ENCODE peak calls at places on chromosome 1, in ten cellular contexts. U, D, N, M, B, Y, I, S, K and J are unnamed samples.

GRCh38 chr1:119286587-119287181 is 81.9 kb upstream of the HAO2 start:
- DNase-seq in M (no peak), B (no peak), N (no peak), S (no peak), U (peak), I (peak), Y (no peak), D (no peak), K (peak), J (no peak)

GRCh38 chr1:218304281-218305039 is 19.4 kb downstream of the RRP15 start:
- DNase-seq in U (no peak), I (no peak), N (no peak), D (no peak), B (no peak), Y (no peak), K (no peak), M (no peak), S (no peak), J (no peak)

GRCh38 chr1:234716907-234717375 is 107.0 kb upstream of the IRF2BP2 start:
- DNase-seq in N (no peak), M (no peak), B (peak), K (no peak), I (peak), D (no peak), Y (no peak), U (no peak), S (no peak), J (no peak)

GRCh38 chr1:150484431-150484830 is 2.8 kb upstream of the TARS2 start:
- DNase-seq in N (no peak), B (peak), I (no peak), S (peak), K (no peak), U (no peak), D (no peak), Y (no peak), M (no peak), J (no peak)

GRCh38 chr1:176567190-176567794 is 104.3 kb downstream of the PAPPA2 start:
- DNase-seq in U (no peak), S (no peak), M (no peak), N (no peak), B (no peak), D (no peak), K (no peak), Y (no peak), I (no peak), J (no peak)

GRCh38 chr1:211648336-211648735 is 27.1 kb downstream of the NEK2 start:
- DNase-seq in D (no peak), Y (peak), B (no peak), S (peak), U (no peak), I (peak), N (no peak), M (no peak), K (no peak), J (no peak)

GRCh38 chr1:109267743-109268300 is 15.1 kb downstream of the PSRC1 start:
- DNase-seq in N (no peak), S (no peak), Y (no peak), K (no peak), I (no peak), M (no peak), D (no peak), U (no peak), B (no peak), J (no peak)

GRCh38 chr1:49226758-49227157 is 450.1 kb upstream of the BEND5 start:
- DNase-seq in I (no peak), M (no peak), D (no peak), N (no peak), U (no peak), B (no peak), Y (no peak), S (no peak), K (no peak), J (no peak)

GRCh38 chr1:243286409-243287127 is 30.7 kb downstream of the SDCCAG8 start:
- DNase-seq in I (no peak), Y (no peak), D (no peak), S (no peak), M (no peak), B (no peak), K (no peak), N (no peak), U (no peak), J (no peak)

GRCh38 chr1:1540015-1540816 is at the start of gene TMEM240:
- DNase-seq in N (peak), M (no peak), D (peak), I (peak), U (no peak), B (peak), S (no peak), Y (peak), K (peak), J (no peak)

GRCh38 chr1:183159960-183160359 is 26.1 kb upstream of the LAMC2 start:
- DNase-seq in I (peak), K (no peak), N (no peak), M (no peak), U (no peak), D (no peak), B (no peak), S (peak), Y (no peak), J (no peak)

GRCh38 chr1:191831572-191831971 is 326.7 kb upstream of the RGS18 start:
- DNase-seq in S (no peak), U (peak), N (no peak), I (no peak), B (no peak), M (no peak), K (no peak), Y (no peak), D (no peak), J (no peak)

GRCh38 chr1:109156916-109157385 is 43.0 kb downstream of the ELAPOR1 start:
- DNase-seq in B (no peak), K (no peak), N (no peak), M (no peak), I (no peak), Y (no peak), S (no peak), D (no peak), U (no peak), J (no peak)

GRCh38 chr1:1355376-1355775 is 3.0 kb downstream of the MXRA8 start:
- DNase-seq in M (no peak), U (no peak), Y (no peak), N (no peak), B (no peak), K (no peak), I (peak), D (no peak), S (no peak), J (no peak)

GRCh38 chr1:94714152-94714551 is 106.0 kb upstream of the SLC44A3 start:
- DNase-seq in Y (no peak), B (no peak), U (no peak), K (no peak), M (no peak), S (no peak), D (no peak), I (no peak), N (no peak), J (no peak)
- H3K27ac ChIP-seq in Y (no peak), B (peak), U (no peak), K (no peak), M (no peak), S (peak), D (no peak), I (peak), N (peak), J (no peak)

GRCh38 chr1:213939888-213940287 is 47.9 kb upstream of the PROX1 start:
- DNase-seq in N (no peak), S (no peak), K (no peak), Y (no peak), B (no peak), M (no peak), U (no peak), D (no peak), I (no peak), J (no peak)

GRCh38 chr1:213938776-213939175 is 49.0 kb upstream of the PROX1 start:
- DNase-seq in I (no peak), M (no peak), Y (no peak), U (no peak), K (no peak), N (no peak), D (no peak), B (no peak), S (no peak), J (no peak)

GRCh38 chr1:213931804-213932203 is 56.0 kb upstream of the PROX1 start:
- DNase-seq in I (no peak), M (no peak), B (no peak), U (no peak), K (peak), Y (no peak), N (no peak), D (no peak), S (no peak), J (no peak)

GRCh38 chr1:213936571-213936970 is 51.2 kb upstream of the PROX1 start:
- DNase-seq in S (no peak), M (no peak), N (no peak), Y (no peak), I (no peak), D (no peak), U (no peak), K (no peak), B (no peak), J (no peak)

DNA sequence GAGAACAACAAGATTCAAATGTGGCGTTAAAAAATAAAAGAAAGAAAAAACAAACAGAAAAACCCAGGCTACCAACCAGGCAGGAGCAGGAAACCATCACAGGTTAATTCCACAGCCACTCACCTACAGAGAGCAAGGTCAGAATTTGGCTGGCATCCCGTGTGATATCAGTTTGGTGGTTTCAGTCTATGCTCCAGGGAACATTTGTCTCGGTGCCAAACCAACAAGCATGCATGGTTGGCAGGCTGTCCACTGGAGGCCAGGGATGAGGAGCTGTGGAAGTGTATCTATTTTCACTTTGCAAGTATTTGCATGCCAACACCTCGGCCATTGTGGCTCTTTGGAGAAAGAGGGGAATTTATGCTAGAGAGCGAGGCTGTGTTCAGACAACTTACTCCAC is 53.1 kb upstream of the PROX1 start:
- DNase-seq in Y (peak), D (no peak), B (no peak), M (no peak), K (no peak), U (no peak), I (no peak), S (peak), N (no peak), J (no peak)
- H3K27ac ChIP-seq in Y (peak), D (no peak), B (no peak), M (no peak), K (no peak), U (no peak), I (no peak), S (no peak), N (no peak), J (no peak)

GRCh38 chr1:219554109-219554508 is 58.8 kb downstream of the ZC3H11B start:
- DNase-seq in B (no peak), N (no peak), U (no peak), K (no peak), D (no peak), M (no peak), Y (no peak), S (no peak), I (no peak), J (no peak)

GRCh38 chr1:219560856-219561255 is 52.0 kb downstream of the ZC3H11B start:
- DNase-seq in N (no peak), K (no peak), Y (no peak), S (no peak), D (no peak), U (no peak), M (no peak), I (no peak), B (no peak), J (no peak)

GRCh38 chr1:219555031-219555667 is 57.8 kb downstream of the ZC3H11B start:
- DNase-seq in Y (no peak), B (no peak), M (no peak), U (no peak), I (peak), N (no peak), K (peak), D (no peak), S (peak), J (no peak)

GRCh38 chr1:219550171-219550570 is 62.7 kb downstream of the ZC3H11B start:
- DNase-seq in I (no peak), U (no peak), M (no peak), K (no peak), B (no peak), D (no peak), N (peak), S (no peak), Y (no peak), J (no peak)

DNA sequence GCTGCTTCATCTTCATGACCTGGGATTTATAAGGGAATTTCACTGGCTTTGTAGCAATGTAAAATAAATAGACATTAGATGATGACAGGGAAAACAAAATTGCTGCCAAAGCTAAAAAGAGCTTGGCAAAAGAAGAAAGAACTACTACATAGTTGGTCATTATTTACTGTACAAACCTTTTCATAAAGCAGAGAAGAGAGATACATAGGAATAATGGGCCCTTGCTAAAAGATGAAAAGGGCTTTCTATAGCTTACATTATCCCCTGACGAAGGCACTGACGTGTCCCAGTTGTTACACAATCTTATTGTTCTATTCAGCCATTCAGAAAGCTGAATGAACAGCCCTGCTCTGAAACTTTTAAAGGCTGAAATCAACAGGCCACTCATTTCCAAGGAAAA is 57.1 kb downstream of the ZC3H11B start:
- DNase-seq in M (no peak), I (peak), D (no peak), N (peak), K (no peak), U (no peak), B (no peak), Y (no peak), S (no peak), J (no peak)
- H3K27ac ChIP-seq in M (peak), I (peak), D (no peak), N (no peak), K (no peak), U (no peak), B (peak), Y (no peak), S (peak), J (no peak)

DNA sequence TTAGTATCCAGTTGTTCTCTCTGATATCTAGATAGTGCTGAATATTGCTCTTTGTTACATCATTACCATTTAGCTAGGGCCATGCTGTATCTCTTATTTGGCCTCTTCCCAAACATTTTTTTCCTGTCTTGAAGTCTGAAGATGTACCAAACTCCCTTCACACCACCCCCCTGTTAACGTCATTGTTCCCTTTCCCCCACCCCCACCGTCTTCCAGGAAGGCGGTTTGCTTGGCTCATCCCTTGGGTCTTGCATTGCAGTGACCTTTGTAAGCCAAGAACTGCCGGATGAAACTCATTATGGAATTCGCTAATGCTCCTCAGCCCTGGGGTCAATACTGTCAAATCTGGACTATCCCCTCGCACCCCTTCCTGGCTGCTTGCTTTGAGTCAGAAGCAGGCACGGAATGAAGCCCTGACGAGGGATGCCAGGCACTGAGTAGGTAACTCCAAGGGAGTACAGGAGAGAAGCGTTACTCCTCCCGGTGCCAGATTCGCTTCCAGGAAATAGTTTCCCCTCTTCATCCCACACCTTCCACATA is 283.1 kb downstream of the TM2D1 start:
- DNase-seq in I (no peak), U (no peak), Y (no peak), S (no peak), K (no peak), D (no peak), M (no peak), N (peak), B (no peak), J (no peak)
- H3K27ac ChIP-seq in I (no peak), U (no peak), Y (no peak), S (no peak), K (no peak), D (no peak), M (no peak), N (peak), B (peak), J (no peak)

GRCh38 chr1:115544131-115544530 is 97.6 kb upstream of the VANGL1 start:
- DNase-seq in K (no peak), Y (no peak), N (no peak), D (no peak), U (no peak), M (no peak), S (no peak), B (no peak), I (no peak), J (no peak)

GRCh38 chr1:115545791-115546733 is 95.7 kb upstream of the VANGL1 start:
- DNase-seq in S (peak), M (no peak), D (no peak), I (peak), K (peak), Y (no peak), N (peak), B (no peak), U (no peak), J (peak)

GRCh38 chr1:115543247-115543646 is 98.5 kb upstream of the VANGL1 start:
- DNase-seq in N (no peak), S (no peak), Y (no peak), U (no peak), M (no peak), D (no peak), I (no peak), K (no peak), B (no peak), J (no peak)

GRCh38 chr1:115546846-115547245 is 94.9 kb upstream of the VANGL1 start:
- DNase-seq in N (no peak), I (no peak), K (no peak), S (no peak), U (no peak), M (no peak), B (no peak), Y (no peak), D (no peak), J (no peak)

DNA sequence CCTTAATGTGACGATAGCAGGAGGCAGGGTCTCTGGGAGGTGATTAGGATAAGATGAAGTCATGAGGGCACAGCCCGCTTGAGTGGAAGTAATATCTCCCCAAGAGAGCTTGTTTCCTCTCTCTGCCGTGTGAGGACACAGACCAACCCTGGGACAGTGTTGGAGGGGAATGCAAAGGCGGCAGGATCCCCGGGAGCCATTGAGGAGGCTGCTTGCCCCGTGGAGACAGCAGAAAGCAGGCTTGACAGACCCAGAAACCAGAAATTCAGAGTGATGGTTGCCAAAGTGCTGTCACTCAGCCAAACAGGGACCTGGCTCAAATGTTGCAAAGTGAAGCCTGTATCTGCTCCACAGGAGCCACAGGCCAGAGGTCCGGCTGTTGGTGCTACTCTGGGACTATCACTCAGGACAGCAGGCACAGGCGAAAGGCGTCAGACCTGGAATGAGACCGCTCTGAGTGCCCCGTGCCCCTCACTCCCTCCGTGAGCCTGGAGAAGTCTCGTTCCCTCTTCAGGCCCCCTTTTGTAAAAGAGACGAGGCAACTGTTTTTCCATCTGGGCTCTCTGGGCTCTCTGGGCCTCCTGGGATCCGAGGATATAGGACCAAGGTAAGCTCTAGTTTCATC is 96.6 kb upstream of the VANGL1 start:
- DNase-seq in I (no peak), U (no peak), M (no peak), S (no peak), B (no peak), K (no peak), Y (no peak), D (no peak), N (no peak), J (no peak)
- H3K27ac ChIP-seq in I (peak), U (no peak), M (no peak), S (peak), B (no peak), K (no peak), Y (no peak), D (no peak), N (peak), J (peak)